ENCODE peak calls at places on chromosomes 2 and 18, in ten cellular contexts. Q, S, W, D, H, O, G, J, Z and L are unnamed samples.

GRCh38 chr18:22856870-22857269 is 76.3 kb upstream of the RBBP8 start:
- DNase-seq in H (no peak), S (no peak), Z (no peak), G (no peak), D (no peak), W (no peak), J (no peak), Q (no peak), O (no peak), L (no peak)

GRCh38 chr2:120442923-120443571 is 97.1 kb downstream of the INHBB start:
- DNase-seq in W (peak; percentile 44), G (peak; percentile 72), Z (no peak), H (peak; percentile 91), J (no peak), S (peak; percentile 83), Q (no peak), O (peak; percentile 93), D (peak; percentile 90), L (no peak)

GRCh38 chr2:10659898-10660568 is 29.7 kb downstream of the NOL10 start:
- DNase-seq in G (no peak), J (peak; percentile 88), S (no peak), W (peak; percentile 12), H (no peak), D (peak; percentile 76), Q (peak; percentile 16), Z (peak; percentile 48), O (peak; percentile 55), L (peak; percentile 46)

GRCh38 chr2:212842544-212843185 is 304.1 kb upstream of the ERBB4 start:
- DNase-seq in J (peak; percentile 75), Z (no peak), W (no peak), O (no peak), Q (no peak), G (no peak), S (no peak), H (no peak), D (no peak), L (no peak)

GRCh38 chr18:50203801-50204604 is 9.1 kb upstream of the MYO5B start:
- DNase-seq in S (peak; percentile 51), Z (peak; percentile 60), G (no peak), D (peak; percentile 86), J (peak; percentile 64), O (peak; percentile 94), H (peak; percentile 55), W (no peak), Q (no peak), L (peak; percentile 64)

GRCh38 chr18:77207540-77207939 is 42.1 kb upstream of the GALR1 start:
- DNase-seq in Z (no peak), H (peak; percentile 4), J (peak; percentile 93), W (peak; percentile 73), O (peak; percentile 21), D (peak; percentile 58), G (no peak), Q (peak; percentile 43), S (no peak), L (peak; percentile 62)

GRCh38 chr18:55275042-55275897 is 312.7 kb downstream of the TCF4 start:
- DNase-seq in D (no peak), H (no peak), Q (no peak), S (no peak), Z (no peak), W (peak; percentile 13), O (peak; percentile 28), J (peak; percentile 66), G (no peak), L (no peak)

GRCh38 chr2:112614201-112614840 is 29.9 kb downstream of the CHCHD5 start:
- DNase-seq in G (peak; percentile 45), O (peak; percentile 78), W (no peak), J (peak; percentile 46), D (peak; percentile 68), H (peak; percentile 78), Q (no peak), Z (no peak), S (no peak), L (no peak)

GRCh38 chr2:29583548-29584121 is 337.8 kb downstream of the ALK start:
- DNase-seq in Q (no peak), D (no peak), Z (no peak), J (no peak), W (no peak), O (no peak), H (no peak), G (no peak), S (no peak), L (no peak)

GRCh38 chr2:69483024-69483423 is 45.8 kb upstream of the NFU1 start:
- DNase-seq in Z (no peak), D (no peak), J (no peak), S (no peak), H (no peak), O (peak; percentile 28), W (no peak), G (no peak), Q (no peak), L (no peak)

GRCh38 chr2:127574656-127575055 is 39.2 kb downstream of the MYO7B start:
- DNase-seq in Z (no peak), O (no peak), S (no peak), W (no peak), G (peak; percentile 42), H (no peak), D (no peak), J (no peak), Q (no peak), L (no peak)

GRCh38 chr2:70084973-70085710 is 2.1 kb upstream of the PCBP1 start:
- DNase-seq in W (peak; percentile 66), H (peak; percentile 75), D (peak; percentile 81), Q (peak; percentile 37), J (no peak), S (peak; percentile 79), G (peak; percentile 84), O (peak; percentile 88), Z (no peak), L (peak; percentile 75)

GRCh38 chr18:46332956-46333355 is 228.8 kb downstream of the HAUS1 start:
- DNase-seq in G (peak; percentile 80), S (no peak), O (peak; percentile 43), Q (no peak), J (no peak), Z (peak; percentile 17), W (no peak), D (peak; percentile 84), H (no peak), L (no peak)

GRCh38 chr2:5842326-5842725 is 150.1 kb downstream of the SOX11 start:
- DNase-seq in J (no peak), Z (no peak), D (no peak), S (no peak), Q (no peak), O (no peak), H (no peak), W (no peak), G (no peak), L (peak; percentile 8)